ENCODE peak calls at places on chromosomes 11 and 22, in ten cellular contexts. S, X, F, I, T, J, M, A, V and G are unnamed samples.

GRCh38 chr11:79150320-79150719 is 290.5 kb downstream of the TENM4 start:
- DNase-seq in S (no peak), F (no peak), X (no peak), M (no peak), A (no peak), J (no peak), V (no peak), I (no peak), T (no peak), G (no peak)

GRCh38 chr22:25403752-25404471 is 160.6 kb upstream of the GRK3 start:
- DNase-seq in F (peak), V (no peak), A (no peak), J (peak), I (no peak), T (no peak), M (no peak), X (no peak), S (peak), G (no peak)

GRCh38 chr22:21025266-21025665 is 7.1 kb downstream of the SLC7A4 start:
- DNase-seq in T (no peak), I (no peak), J (no peak), M (no peak), V (no peak), A (no peak), X (no peak), F (no peak), S (no peak), G (no peak)

GRCh38 chr11:113351490-113351889 is 36.1 kb upstream of the ANKK1 start:
- DNase-seq in J (peak), V (no peak), X (no peak), T (no peak), I (no peak), S (no peak), F (no peak), A (no peak), M (no peak), G (no peak)

GRCh38 chr11:124831897-124832296 is 31.7 kb upstream of the MSANTD2 start:
- DNase-seq in X (no peak), A (no peak), I (no peak), T (no peak), S (no peak), J (no peak), V (no peak), M (no peak), F (no peak), G (no peak)

GRCh38 chr11:2306971-2307732 is 5.3 kb downstream of the TSPAN32 start:
- DNase-seq in F (no peak), S (peak), J (no peak), X (no peak), I (no peak), T (no peak), M (no peak), V (no peak), A (no peak), G (no peak)

GRCh38 chr11:1561955-1562354 is 10.1 kb downstream of the DUSP8 start:
- DNase-seq in F (no peak), X (no peak), I (no peak), J (no peak), T (no peak), S (no peak), A (no peak), V (no peak), M (no peak), G (no peak)

GRCh38 chr11:74647831-74648230 is 55.4 kb downstream of the POLD3 start:
- DNase-seq in T (no peak), X (no peak), J (no peak), S (no peak), I (no peak), V (no peak), F (no peak), M (no peak), A (no peak), G (no peak)

GRCh38 chr11:128576555-128576954 is 10.8 kb downstream of the ETS1 start:
- DNase-seq in J (no peak), F (peak), I (no peak), V (no peak), T (no peak), S (peak), A (no peak), M (no peak), X (no peak), G (no peak)

GRCh38 chr11:67606477-67607295 is at the start of gene NDUFV1:
- DNase-seq in I (peak), F (peak), V (peak), T (peak), M (peak), X (peak), J (peak), A (peak), S (peak), G (peak)

GRCh38 chr11:14980854-14981253 is 8.7 kb upstream of the CALCA start:
- DNase-seq in S (no peak), J (peak), T (no peak), F (no peak), A (no peak), I (no peak), V (no peak), M (no peak), X (no peak), G (no peak)

GRCh38 chr11:47983464-47984397 is 3.4 kb downstream of the PTPRJ start:
- DNase-seq in S (no peak), J (peak), M (no peak), F (no peak), V (no peak), X (no peak), T (no peak), I (no peak), A (no peak), G (no peak)

GRCh38 chr11:66302656-66303055 is 11.0 kb downstream of the TMEM151A start:
- DNase-seq in I (no peak), T (no peak), A (no peak), J (no peak), V (no peak), S (no peak), X (no peak), M (no peak), F (no peak), G (no peak)

GRCh38 chr11:12238420-12238819 is 128.0 kb downstream of the MICAL2 start:
- DNase-seq in J (peak), I (no peak), S (no peak), X (no peak), A (no peak), T (no peak), F (no peak), M (no peak), V (no peak), G (no peak)

GRCh38 chr11:31794546-31794945 is 16.6 kb downstream of the PAX6 start:
- DNase-seq in V (no peak), I (no peak), M (no peak), T (no peak), A (no peak), J (no peak), X (no peak), S (no peak), F (peak), G (no peak)

GRCh38 chr22:35950262-35950661 is 78.4 kb downstream of the RBFOX2 start:
- DNase-seq in V (no peak), X (no peak), J (no peak), I (no peak), M (no peak), S (no peak), T (no peak), A (no peak), F (peak), G (no peak)

GRCh38 chr11:43582837-43583462 is 97.6 kb upstream of the HSD17B12 start:
- DNase-seq in I (no peak), S (no peak), A (no peak), M (no peak), T (no peak), F (peak), J (no peak), X (no peak), V (no peak), G (no peak)

GRCh38 chr11:83222499-83222898 is 29.0 kb downstream of the ANKRD42 start:
- DNase-seq in A (no peak), S (no peak), V (no peak), X (no peak), F (no peak), T (no peak), I (no peak), M (no peak), J (no peak), G (no peak)

GRCh38 chr11:127710831-127711230 is 710.3 kb upstream of the KIRREL3 start:
- DNase-seq in M (no peak), V (no peak), A (no peak), S (no peak), J (no peak), T (no peak), I (no peak), X (no peak), F (no peak), G (no peak)

GRCh38 chr22:44409211-44409648 is 88.8 kb downstream of the RTL6 start:
- DNase-seq in J (no peak), I (no peak), T (no peak), X (peak), M (no peak), F (no peak), V (no peak), A (no peak), S (peak), G (no peak)

GRCh38 chr22:25113316-25113721 is 86.3 kb upstream of the CRYBB3 start:
- DNase-seq in V (no peak), J (no peak), M (no peak), I (no peak), T (no peak), X (no peak), F (no peak), S (no peak), A (no peak), G (no peak)